ENCODE peak calls at places on chromosomes 3 and 15, in four cellular contexts. V is cardiac muscle cell, U is retina, I is GM13976. T is an unnamed sample.

GRCh38 chr3:188217011-188217463 is 63.1 kb downstream of the LPP start:
- DNase-seq in V (no peak), U (no peak), I (no peak), T (no peak)

GRCh38 chr15:27095809-27096580 is 125.0 kb downstream of the GABRG3 start:
- DNase-seq in V (peak; percentile 2), U (no peak), I (no peak), T (no peak)

GRCh38 chr3:32952369-32953067 is 1.1 kb downstream of the CCR4 start:
- DNase-seq in V (no peak), U (no peak), I (no peak), T (no peak)

GRCh38 chr3:7929319-7929889 is 572.2 kb upstream of the LMCD1 start:
- DNase-seq in V (no peak), U (no peak), I (no peak), T (no peak)

GRCh38 chr3:12536423-12536822 is 8.9 kb downstream of the MKRN2OS start:
- DNase-seq in V (peak; percentile 37), U (no peak), I (no peak), T (no peak)

GRCh38 chr3:119236756-119237155 is 3.9 kb downstream of the B4GALT4 start:
- DNase-seq in V (no peak), U (no peak), I (no peak), T (no peak)

GRCh38 chr15:92612891-92613290 is 42.7 kb downstream of the FAM174B start:
- DNase-seq in V (no peak), U (no peak), I (no peak), T (no peak)

GRCh38 chr15:33852570-33852969 is 115.7 kb upstream of the CHRM5 start:
- DNase-seq in V (peak; percentile 75), U (no peak), I (no peak), T (no peak)

GRCh38 chr15:99438691-99439523 is 126.9 kb upstream of the MEF2A start:
- DNase-seq in V (no peak), U (peak; percentile 51), I (peak; percentile 16), T (no peak)

GRCh38 chr15:60844431-60845174 is 365.7 kb upstream of the ICE2 start:
- DNase-seq in V (no peak), U (no peak), I (no peak), T (peak; percentile 44)

GRCh38 chr15:49712846-49713450 is 92.1 kb downstream of the DTWD1 start:
- DNase-seq in V (no peak), U (no peak), I (no peak), T (no peak)

GRCh38 chr15:33195283-33195682 is 769 bp upstream of the FMN1 start:
- DNase-seq in V (no peak), U (no peak), I (no peak), T (no peak)

GRCh38 chr15:36617529-36618196 is 38.2 kb downstream of the CDIN1 start:
- DNase-seq in V (no peak), U (no peak), I (peak; percentile 61), T (peak; percentile 69)

GRCh38 chr15:78766041-78766440 is 45.2 kb downstream of the ADAMTS7 start:
- DNase-seq in V (no peak), U (no peak), I (no peak), T (no peak)

GRCh38 chr3:149270180-149270579 is 48.6 kb upstream of the CP start:
- DNase-seq in V (no peak), U (no peak), I (no peak), T (no peak)

GRCh38 chr15:92803852-92804609 is 96.1 kb upstream of the CHD2 start:
- DNase-seq in V (peak; percentile 100), U (no peak), I (peak; percentile 49), T (peak; percentile 63)

GRCh38 chr3:45486926-45487325 is 98.5 kb downstream of the LARS2 start:
- DNase-seq in V (no peak), U (no peak), I (no peak), T (no peak)